ENCODE peak calls at places on chromosomes 16 and 17, in seven cellular contexts. P, G, Q, N, U, X and D are unnamed samples.

GRCh38 chr16:88706965-88707871 is 915 bp downstream of the CTU2 start:
- DNase-seq in Q (no peak), P (no peak), N (no peak), G (no peak), X (no peak), U (no peak), D (no peak)

GRCh38 chr17:79769596-79770520 is 8.1 kb upstream of the CBX2 start:
- DNase-seq in P (no peak), X (no peak), G (no peak), Q (no peak), U (no peak), N (no peak), D (no peak)

GRCh38 chr17:954431-955164 is 25.0 kb downstream of the NXN start:
- DNase-seq in X (no peak), G (no peak), U (no peak), Q (no peak), N (no peak), P (no peak), D (no peak)

GRCh38 chr17:18326039-18326438 is 10.9 kb downstream of the SMCR8 start:
- DNase-seq in P (no peak), X (no peak), U (no peak), N (no peak), Q (no peak), G (no peak), D (no peak)

GRCh38 chr17:77530591-77530990 is 389.8 kb downstream of the SEC14L1 start:
- DNase-seq in X (no peak), U (no peak), G (peak), N (no peak), Q (no peak), P (no peak), D (no peak)

GRCh38 chr17:28468781-28469180 is 4.7 kb upstream of the SLC13A2 start:
- DNase-seq in U (no peak), Q (no peak), N (no peak), G (no peak), X (no peak), P (no peak), D (peak)

GRCh38 chr16:80599466-80599865 is 58.7 kb downstream of the DYNLRB2 start:
- DNase-seq in G (no peak), Q (no peak), X (no peak), P (no peak), U (no peak), N (no peak), D (no peak)

GRCh38 chr17:21689604-21690003 is 2.7 kb upstream of the KCNJ18 start:
- DNase-seq in Q (no peak), G (peak), N (no peak), U (no peak), P (no peak), X (no peak), D (no peak)

GRCh38 chr17:17344507-17345293 is 41.5 kb downstream of the NT5M start:
- DNase-seq in U (no peak), G (peak), P (no peak), Q (no peak), X (peak), N (no peak), D (no peak)

GRCh38 chr17:72518333-72518732 is 397.5 kb downstream of the SOX9 start:
- DNase-seq in Q (no peak), X (no peak), P (no peak), G (no peak), N (no peak), U (no peak), D (no peak)

GRCh38 chr17:9467518-9467917 is 108.1 kb downstream of the STX8 start:
- DNase-seq in U (no peak), Q (no peak), P (no peak), X (no peak), G (no peak), N (no peak), D (no peak)

GRCh38 chr16:5670198-5670597 is 572.6 kb upstream of the EEF2KMT start:
- DNase-seq in P (no peak), X (no peak), N (no peak), G (no peak), U (no peak), Q (no peak), D (no peak)

GRCh38 chr16:7492122-7492521 is 159.5 kb downstream of the RBFOX1 start:
- DNase-seq in U (no peak), G (no peak), X (no peak), P (no peak), N (no peak), Q (no peak), D (no peak)

GRCh38 chr16:84836234-84836647 is 16.5 kb downstream of the CRISPLD2 start:
- DNase-seq in U (no peak), Q (no peak), X (peak), P (no peak), G (peak), N (peak), D (no peak)

GRCh38 chr16:48188449-48189102 is 32.8 kb upstream of the ABCC12 start:
- DNase-seq in Q (no peak), X (no peak), P (peak), U (no peak), G (no peak), N (no peak), D (peak)

GRCh38 chr17:77753691-77754265 is 204.7 kb upstream of the TNRC6C start:
- DNase-seq in G (peak), P (no peak), X (no peak), U (no peak), Q (no peak), N (no peak), D (no peak)

GRCh38 chr17:66654341-66654740 is 180.6 kb upstream of the CACNG5 start:
- DNase-seq in G (no peak), P (no peak), Q (no peak), U (no peak), X (no peak), N (no peak), D (no peak)

GRCh38 chr17:81160306-81160705 is 5.0 kb upstream of the PVALEF start:
- DNase-seq in U (no peak), P (no peak), X (peak), G (no peak), Q (no peak), N (no peak), D (no peak)

GRCh38 chr17:81579821-81580321 is 27.7 kb upstream of the FAAP100 start:
- DNase-seq in P (no peak), Q (no peak), U (no peak), N (no peak), G (no peak), X (no peak), D (no peak)

GRCh38 chr16:82801361-82801760 is 174.6 kb downstream of the CDH13 start:
- DNase-seq in P (no peak), U (no peak), N (peak), X (no peak), Q (no peak), G (no peak), D (no peak)

GRCh38 chr17:49687878-49688491 is 10.1 kb upstream of the SPOP start:
- DNase-seq in X (no peak), N (peak), Q (peak), G (no peak), U (peak), P (no peak), D (no peak)

GRCh38 chr16:51152691-51153261 is 1.7 kb upstream of the SALL1 start:
- DNase-seq in X (peak), G (no peak), U (no peak), P (no peak), Q (no peak), N (no peak), D (no peak)

GRCh38 chr17:81094224-81094743 is 59.3 kb downstream of the BAIAP2 start:
- DNase-seq in X (no peak), G (no peak), Q (no peak), P (no peak), U (no peak), N (no peak), D (no peak)

GRCh38 chr16:28910046-28911031 is 14.7 kb downstream of the RABEP2 start:
- DNase-seq in G (no peak), P (no peak), U (no peak), Q (no peak), X (no peak), N (no peak), D (no peak)

GRCh38 chr17:73278465-73279453 is 17.1 kb upstream of the CPSF4L start:
- DNase-seq in X (no peak), U (no peak), Q (no peak), P (no peak), G (no peak), N (no peak), D (no peak)

GRCh38 chr17:17151541-17151940 is 54.6 kb downstream of the PLD6 start:
- DNase-seq in U (no peak), G (no peak), Q (no peak), N (no peak), P (no peak), X (no peak), D (no peak)

GRCh38 chr16:4404247-4404966 is 12.0 kb downstream of the CORO7 start:
- DNase-seq in P (no peak), X (no peak), N (no peak), Q (peak), U (no peak), G (no peak), D (no peak)

GRCh38 chr16:82061861-82062525 is 26.9 kb downstream of the HSD17B2 start:
- DNase-seq in N (peak), P (peak), U (no peak), Q (peak), G (no peak), X (no peak), D (peak)

GRCh38 chr17:18089613-18090012 is 1.9 kb downstream of the DRG2 start:
- DNase-seq in P (no peak), U (no peak), Q (no peak), X (no peak), N (peak), G (no peak), D (no peak)